ENCODE peak calls at places on chromosomes 6 and 20, in five cellular contexts. X, L, T, J and I are unnamed samples.

GRCh38 chr6:25006565-25007001 is 70.8 kb upstream of the RIPOR2 start:
- DNase-seq in L (no peak), X (peak; percentile 87), T (peak; percentile 83), J (peak; percentile 16), I (peak; percentile 87)

GRCh38 chr20:44224651-44225050 is 14.1 kb upstream of the OSER1 start:
- DNase-seq in X (no peak), J (no peak), T (no peak), L (no peak), I (no peak)

GRCh38 chr6:100482698-100483097 is 18.0 kb upstream of the SIM1 start:
- DNase-seq in J (no peak), L (no peak), X (no peak), T (no peak), I (no peak)

GRCh38 chr6:147287869-147288271 is 83.7 kb downstream of the STXBP5 start:
- DNase-seq in J (no peak), X (peak; percentile 38), L (peak; percentile 43), T (peak; percentile 67), I (no peak)

GRCh38 chr20:33178726-33179125 is 10.8 kb downstream of the BPIFA2 start:
- DNase-seq in X (no peak), L (peak; percentile 44), T (no peak), J (no peak), I (peak; percentile 47)

GRCh38 chr6:71383891-71384489 is 95.4 kb downstream of the OGFRL1 start:
- DNase-seq in X (no peak), L (peak; percentile 65), J (no peak), T (peak; percentile 77), I (no peak)

GRCh38 chr20:3896853-3897252 is 7.7 kb downstream of the PANK2 start:
- DNase-seq in T (no peak), L (no peak), X (no peak), J (no peak), I (no peak)

GRCh38 chr6:113291751-113292445 is 565.2 kb upstream of the MARCKS start:
- DNase-seq in J (no peak), T (peak; percentile 51), X (no peak), L (no peak), I (no peak)

GRCh38 chr20:33061626-33062025 is 7.9 kb downstream of the BPIFB3 start:
- DNase-seq in T (no peak), X (no peak), J (no peak), L (no peak), I (no peak)

GRCh38 chr6:114282268-114282667 is 60.6 kb downstream of the HS3ST5 start:
- DNase-seq in X (no peak), J (no peak), T (no peak), L (no peak), I (no peak)

GRCh38 chr6:399785-400517 is 8.4 kb downstream of the IRF4 start:
- DNase-seq in J (no peak), L (no peak), X (no peak), T (no peak), I (no peak)

GRCh38 chr6:135936606-135937005 is 85.1 kb downstream of the PDE7B start:
- DNase-seq in L (peak; percentile 13), X (no peak), T (peak; percentile 91), J (no peak), I (no peak)

GRCh38 chr20:54167909-54168872 is 5.6 kb downstream of the CYP24A1 start:
- DNase-seq in T (peak; percentile 40), L (peak; percentile 33), X (no peak), J (no peak), I (no peak)

GRCh38 chr20:23234311-23235078 is 116.1 kb upstream of the NXT1 start:
- DNase-seq in X (no peak), L (no peak), T (peak; percentile 29), J (no peak), I (no peak)

GRCh38 chr20:36158160-36158741 is 3.7 kb downstream of the EPB41L1 start:
- DNase-seq in L (no peak), J (no peak), X (no peak), T (no peak), I (no peak)

GRCh38 chr20:34448517-34448916 is 67.7 kb upstream of the DYNLRB1 start:
- DNase-seq in L (no peak), X (no peak), T (no peak), J (no peak), I (no peak)

GRCh38 chr6:142088858-142089216 is 43.9 kb upstream of the GJE1 start:
- DNase-seq in X (no peak), L (peak; percentile 22), T (peak; percentile 56), J (no peak), I (no peak)

GRCh38 chr6:159279790-159280277 is 110.6 kb downstream of the FNDC1 start:
- DNase-seq in L (no peak), J (no peak), T (peak; percentile 58), X (no peak), I (no peak)

GRCh38 chr20:44648068-44648467 is 3.4 kb downstream of the ADA start:
- DNase-seq in X (no peak), J (no peak), L (no peak), T (no peak), I (no peak)

GRCh38 chr6:139308936-139309603 is 17.3 kb upstream of the TXLNB start:
- DNase-seq in T (peak; percentile 79), J (no peak), L (no peak), X (peak; percentile 18), I (peak; percentile 35)

GRCh38 chr6:110180228-110181008 is at the start of gene CDC40:
- DNase-seq in L (no peak), J (peak; percentile 70), T (no peak), X (peak; percentile 59), I (peak; percentile 64)

GRCh38 chr20:58447733-58448391 is 58.8 kb downstream of the VAPB start:
- DNase-seq in X (peak; percentile 39), T (peak; percentile 64), J (no peak), L (peak; percentile 66), I (peak; percentile 46)

GRCh38 chr6:99822741-99823512 is 171.1 kb downstream of the MCHR2 start:
- DNase-seq in J (peak; percentile 0), L (peak; percentile 55), X (no peak), T (peak; percentile 66), I (no peak)

GRCh38 chr6:110462884-110463481 is 13.4 kb downstream of the SLC22A16 start:
- DNase-seq in T (no peak), J (no peak), X (no peak), L (no peak), I (no peak)

GRCh38 chr6:169427856-169428255 is 174.2 kb upstream of the THBS2 start:
- DNase-seq in X (no peak), T (peak; percentile 82), J (no peak), L (no peak), I (no peak)

GRCh38 chr6:11613336-11613735 is 75.8 kb downstream of the TMEM170B start:
- DNase-seq in J (no peak), T (no peak), L (no peak), X (no peak), I (no peak)

GRCh38 chr6:145070791-145071190 is 664.5 kb downstream of the EPM2A start:
- DNase-seq in T (no peak), J (no peak), X (no peak), L (no peak), I (no peak)

GRCh38 chr6:3471286-3471685 is 14.4 kb upstream of the SLC22A23 start:
- DNase-seq in J (no peak), T (no peak), L (no peak), X (no peak), I (no peak)

GRCh38 chr6:56488281-56488680 is 154.4 kb downstream of the DST start:
- DNase-seq in L (no peak), J (no peak), T (no peak), X (no peak), I (no peak)

GRCh38 chr20:38961530-38962043 is 557 bp upstream of the DHX35 start:
- DNase-seq in X (no peak), T (no peak), L (no peak), J (no peak), I (no peak)

GRCh38 chr6:498795-499231 is 107.3 kb downstream of the IRF4 start:
- DNase-seq in T (peak; percentile 3), X (no peak), J (no peak), L (no peak), I (no peak)

GRCh38 chr6:24864345-24864744 is 65.6 kb upstream of the ARMH2 start:
- DNase-seq in T (peak; percentile 10), J (no peak), L (no peak), X (no peak), I (no peak)

GRCh38 chr6:136967874-136968752 is 46.0 kb downstream of the SLC35D3 start:
- DNase-seq in L (peak; percentile 65), X (peak; percentile 79), J (peak; percentile 30), T (peak; percentile 77), I (peak; percentile 76)

GRCh38 chr6:155895641-155896040 is 440.0 kb upstream of the NOX3 start:
- DNase-seq in T (no peak), L (no peak), X (no peak), J (no peak), I (no peak)

GRCh38 chr6:37089783-37090182 is 80.2 kb upstream of the PIM1 start:
- DNase-seq in J (no peak), L (no peak), T (no peak), X (no peak), I (no peak)